ENCODE peak calls at places on chromosomes 5 and 9, in five cellular contexts. One of them, this sample, is unnamed.

GRCh38 chr9:83458530-83458929 is 79.7 kb downstream of the FRMD3 start:
- DNase-seq in LoVo: no peak
- DNase-seq in right cardiac atrium: no peak
- DNase-seq in BJ: no peak
- DNase-seq in spleen: no peak
- DNase-seq in this sample: no peak

GRCh38 chr5:368162-369084 is 46.9 kb downstream of the AHRR start:
- DNase-seq in LoVo: no peak
- DNase-seq in right cardiac atrium: no peak
- DNase-seq in BJ: peak
- DNase-seq in spleen: peak
- DNase-seq in this sample: no peak

GRCh38 chr5:111668713-111669112 is 88.3 kb downstream of the NREP start:
- DNase-seq in LoVo: no peak
- DNase-seq in right cardiac atrium: no peak
- DNase-seq in BJ: no peak
- DNase-seq in spleen: no peak
- DNase-seq in this sample: no peak

GRCh38 chr5:78758169-78758839 is 109.7 kb upstream of the LHFPL2 start:
- DNase-seq in LoVo: no peak
- DNase-seq in right cardiac atrium: no peak
- DNase-seq in BJ: no peak
- DNase-seq in spleen: no peak
- DNase-seq in this sample: no peak

GRCh38 chr5:142981886-142982820 is 212.0 kb downstream of the ARHGAP26 start:
- DNase-seq in LoVo: no peak
- DNase-seq in right cardiac atrium: peak
- DNase-seq in BJ: no peak
- DNase-seq in spleen: no peak
- DNase-seq in this sample: no peak

GRCh38 chr9:69174645-69175487 is 789 bp downstream of the TJP2 start:
- DNase-seq in LoVo: peak
- DNase-seq in right cardiac atrium: no peak
- DNase-seq in BJ: peak
- DNase-seq in spleen: no peak
- DNase-seq in this sample: peak

GRCh38 chr9:87500491-87500890 is 2.8 kb downstream of the DAPK1 start:
- DNase-seq in LoVo: no peak
- DNase-seq in right cardiac atrium: no peak
- DNase-seq in BJ: no peak
- DNase-seq in spleen: no peak
- DNase-seq in this sample: no peak

GRCh38 chr5:169012471-169012870 is 288.5 kb downstream of the SLIT3 start:
- DNase-seq in LoVo: no peak
- DNase-seq in right cardiac atrium: no peak
- DNase-seq in BJ: no peak
- DNase-seq in spleen: no peak
- DNase-seq in this sample: no peak

GRCh38 chr5:163352531-163352930 is 84.9 kb upstream of the CCNG1 start:
- DNase-seq in LoVo: no peak
- DNase-seq in right cardiac atrium: no peak
- DNase-seq in BJ: no peak
- DNase-seq in spleen: no peak
- DNase-seq in this sample: no peak

GRCh38 chr9:84697494-84698114 is 28.1 kb downstream of the NTRK2 start:
- DNase-seq in LoVo: peak
- DNase-seq in right cardiac atrium: peak
- DNase-seq in BJ: no peak
- DNase-seq in spleen: peak
- DNase-seq in this sample: no peak

GRCh38 chr5:170483701-170484458 is 19.9 kb upstream of the KCNIP1 start:
- DNase-seq in LoVo: peak
- DNase-seq in right cardiac atrium: no peak
- DNase-seq in BJ: no peak
- DNase-seq in spleen: no peak
- DNase-seq in this sample: no peak

This sample was measured in CD4-positive, CD25-positive, alpha-beta regulatory T cell.